ENCODE peak calls at places on chromosome 5, in five cellular contexts. V is astrocyte of the cerebellum, Q is ovary, H is psoas muscle, B is neural progenitor cell. W is an unnamed sample.

GRCh38 chr5:140417235-140417634 is 15.6 kb downstream of the ANKHD1 start:
- DNase-seq in B (no peak), V (no peak), H (no peak), Q (no peak), W (no peak)

GRCh38 chr5:32283539-32284377 is 29.0 kb downstream of the MTMR12 start:
- DNase-seq in B (no peak), H (no peak), Q (no peak), V (peak), W (no peak)

GRCh38 chr5:174234388-174234787 is 188.9 kb downstream of the NSG2 start:
- DNase-seq in H (no peak), Q (no peak), V (no peak), B (no peak), W (no peak)

GRCh38 chr5:1004598-1005361 is 3.8 kb upstream of the NKD2 start:
- DNase-seq in V (no peak), B (peak), Q (peak), H (peak), W (no peak)

GRCh38 chr5:38755171-38755570 is 90.6 kb upstream of the OSMR start:
- DNase-seq in Q (no peak), B (no peak), V (peak), H (no peak), W (no peak)

GRCh38 chr5:125198270-125198974 is 452.0 kb upstream of the ZNF608 start:
- DNase-seq in V (peak), H (peak), B (peak), Q (peak), W (no peak)

GRCh38 chr5:150046031-150046430 is 40.3 kb downstream of the CSF1R start:
- DNase-seq in H (no peak), V (no peak), B (no peak), Q (no peak), W (no peak)

GRCh38 chr5:138639326-138639725 is 64.1 kb upstream of the HSPA9 start:
- DNase-seq in B (no peak), Q (peak), V (no peak), H (no peak), W (no peak)

GRCh38 chr5:120509056-120509455 is 45.0 kb downstream of the PRR16 start:
- DNase-seq in B (no peak), H (no peak), Q (no peak), V (no peak), W (no peak)

GRCh38 chr5:176870110-176870591 is 29.0 kb downstream of the HK3 start:
- DNase-seq in Q (no peak), H (no peak), V (peak), B (peak), W (no peak)

GRCh38 chr5:144510845-144511580 is 340.3 kb downstream of the KCTD16 start:
- DNase-seq in B (peak), H (no peak), Q (no peak), V (no peak), W (no peak)

GRCh38 chr5:180463216-180463900 is 30.8 kb upstream of the CNOT6 start:
- DNase-seq in H (no peak), V (no peak), Q (no peak), B (no peak), W (no peak)

GRCh38 chr5:61472172-61472958 is 140.3 kb downstream of the ZSWIM6 start:
- DNase-seq in H (no peak), B (no peak), V (no peak), Q (no peak), W (no peak)

GRCh38 chr5:62653001-62653863 is 74.6 kb downstream of the LRRC70 start:
- DNase-seq in Q (no peak), H (no peak), B (no peak), V (no peak), W (no peak)

GRCh38 chr5:43038523-43038989 is 1.6 kb downstream of the ANXA2R start:
- DNase-seq in Q (no peak), B (peak), H (no peak), V (no peak), W (no peak)

GRCh38 chr5:43040287-43041098 is at the start of gene ANXA2R:
- DNase-seq in H (peak), Q (peak), B (peak), V (peak), W (no peak)

GRCh38 chr5:43041131-43041668 is 1.1 kb upstream of the ANXA2R start:
- DNase-seq in Q (no peak), B (peak), H (peak), V (no peak), W (no peak)

GRCh38 chr5:43039115-43039467 is 1.0 kb downstream of the ANXA2R start:
- DNase-seq in V (no peak), Q (no peak), B (no peak), H (no peak), W (no peak)

GRCh38 chr5:43039468-43040286 is 442 bp downstream of the ANXA2R start:
- DNase-seq in B (peak), Q (peak), V (peak), H (peak), W (no peak)
- TF ChIP-seq CTCF in B (peak), Q (no peak), V (peak), H (peak), W (peak)

DNA sequence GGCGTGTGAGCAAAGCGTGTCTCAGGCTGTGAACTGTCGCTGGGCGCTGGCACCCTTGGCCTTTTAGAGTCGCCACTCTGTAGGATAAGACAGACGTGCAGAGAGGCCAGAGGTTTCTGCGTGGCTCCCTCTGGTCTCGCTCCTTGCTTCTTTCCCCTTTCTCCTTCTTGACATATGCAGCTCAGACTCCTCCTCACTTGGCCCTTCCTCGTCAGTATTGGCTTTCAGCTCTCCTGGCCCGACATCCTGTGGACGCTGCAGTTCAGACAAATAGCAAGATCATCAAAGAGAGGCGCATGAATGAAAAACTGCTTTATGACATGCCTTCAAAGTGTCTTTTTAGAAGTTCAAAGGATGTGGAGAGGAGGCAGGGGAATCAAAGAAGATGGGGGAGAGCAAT is 116.8 kb upstream of the SPRY4 start:
- DNase-seq in H (no peak), V (no peak), B (no peak), Q (no peak), W (no peak)
- TF ChIP-seq CTCF in H (no peak), V (no peak), B (no peak), Q (no peak), W (no peak)

DNA sequence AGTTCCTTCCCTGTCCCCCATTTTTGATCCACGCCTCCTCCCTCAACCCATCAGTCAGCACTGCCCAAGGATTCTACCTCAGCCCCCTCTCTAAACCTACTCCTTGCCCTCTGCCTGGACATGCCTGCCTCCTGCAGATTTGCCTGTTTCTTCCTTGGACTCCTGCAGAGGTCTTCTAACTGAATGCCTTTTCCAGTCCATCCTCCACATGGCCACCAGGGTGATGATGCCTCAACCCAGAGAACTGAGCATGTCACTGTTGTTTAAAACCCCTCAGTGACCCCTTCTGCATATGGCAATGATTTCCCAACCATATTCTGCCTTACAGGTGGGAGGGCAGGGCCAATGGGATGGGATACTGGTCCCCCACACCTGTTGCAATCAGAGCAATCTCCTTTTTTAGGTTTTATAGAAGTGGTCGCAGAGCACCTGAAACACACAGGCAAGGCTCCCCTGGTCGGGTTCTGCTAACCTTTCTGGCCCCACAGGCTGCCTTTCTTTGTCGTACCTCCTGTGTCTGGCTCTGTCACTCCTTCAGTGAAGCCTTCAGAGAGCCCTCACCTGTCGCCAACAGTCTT is 9.3 kb downstream of the PHYKPL start:
- DNase-seq in V (no peak), H (peak), Q (no peak), B (no peak), W (no peak)
- TF ChIP-seq CTCF in V (no peak), H (no peak), Q (no peak), B (no peak), W (no peak)

GRCh38 chr5:72477176-72477575 is 30.0 kb downstream of the ZNF366 start:
- DNase-seq in H (no peak), Q (no peak), V (no peak), B (no peak), W (no peak)
- TF ChIP-seq CTCF in H (no peak), Q (no peak), V (no peak), B (no peak), W (no peak)

DNA sequence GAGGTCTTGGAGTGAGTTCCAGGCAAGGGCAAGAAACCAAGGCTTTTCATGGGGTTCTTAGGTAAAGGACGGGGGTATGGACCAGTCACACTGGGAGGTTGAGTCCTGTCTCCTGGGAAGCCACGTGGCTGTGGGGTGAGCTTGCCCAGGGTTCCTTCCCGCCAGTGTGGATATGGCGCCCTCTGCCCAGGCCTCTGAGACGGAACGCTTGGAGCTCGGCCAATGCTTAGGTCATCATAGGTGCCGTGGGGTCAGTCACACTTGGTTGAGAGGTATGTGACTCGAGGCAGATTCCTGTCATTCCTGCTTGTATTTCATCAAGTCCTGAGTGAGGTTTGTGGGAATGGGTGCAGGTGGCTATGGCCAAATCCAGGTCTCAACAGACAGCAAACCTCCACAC is 46.2 kb downstream of the TENT4A start:
- DNase-seq in Q (no peak), V (no peak), B (no peak), H (no peak), W (no peak)
- TF ChIP-seq CTCF in Q (no peak), V (no peak), B (peak), H (no peak), W (no peak)